ENCODE peak calls at places on chromosomes 3 and 15, in eight cellular contexts. A, X, L, K, V, W, D and N are unnamed samples.

GRCh38 chr3:63724987-63725386 is 72.5 kb downstream of the SNTN start:
- DNase-seq in L (no peak), V (no peak), D (no peak), A (peak), W (no peak), K (no peak), X (peak), N (no peak)

GRCh38 chr3:166560253-166560652 is 723.0 kb upstream of the BCHE start:
- DNase-seq in L (no peak), A (no peak), V (no peak), D (peak), W (no peak), X (no peak), K (no peak), N (no peak)

GRCh38 chr3:141321109-141321497 is 47.2 kb upstream of the ZBTB38 start:
- DNase-seq in W (no peak), A (no peak), X (no peak), K (no peak), L (no peak), D (no peak), V (no peak), N (no peak)

GRCh38 chr3:62378329-62378789 is 5.0 kb upstream of the FEZF2 start:
- DNase-seq in K (no peak), V (no peak), L (no peak), D (no peak), A (no peak), X (no peak), W (no peak), N (no peak)

GRCh38 chr3:6516143-6516542 is 344.8 kb upstream of the GRM7 start:
- DNase-seq in X (no peak), D (no peak), A (no peak), L (no peak), V (no peak), W (no peak), K (no peak), N (no peak)

GRCh38 chr15:90881978-90882721 is 2.2 kb upstream of the FES start:
- DNase-seq in V (no peak), D (no peak), X (no peak), K (no peak), W (no peak), L (no peak), A (no peak), N (no peak)

GRCh38 chr15:69065981-69066645 is 51.6 kb downstream of the NOX5 start:
- DNase-seq in L (no peak), A (no peak), W (no peak), X (no peak), D (no peak), K (no peak), V (no peak), N (no peak)

GRCh38 chr3:145450018-145450682 is 710.8 kb downstream of the PLOD2 start:
- DNase-seq in A (no peak), V (no peak), K (no peak), X (no peak), W (no peak), D (no peak), L (no peak), N (no peak)

GRCh38 chr15:63463030-63463429 is 41.4 kb upstream of the USP3 start:
- DNase-seq in L (no peak), X (no peak), D (no peak), K (no peak), V (no peak), A (no peak), W (no peak), N (no peak)

GRCh38 chr3:48415251-48415953 is 14.5 kb downstream of the PLXNB1 start:
- DNase-seq in D (no peak), A (no peak), W (no peak), K (no peak), L (no peak), X (no peak), V (no peak), N (no peak)

GRCh38 chr15:98856540-98856907 is 151.1 kb downstream of the PGPEP1L start:
- DNase-seq in X (no peak), A (no peak), K (no peak), W (no peak), V (no peak), D (no peak), L (peak), N (no peak)

GRCh38 chr15:62444104-62445027 is 279.3 kb upstream of the C2CD4B start:
- DNase-seq in V (peak), X (no peak), K (no peak), W (no peak), L (no peak), A (no peak), D (no peak), N (no peak)

GRCh38 chr3:182479335-182479734 is 314.0 kb upstream of the ATP11B start:
- DNase-seq in A (no peak), D (no peak), W (no peak), X (no peak), K (no peak), L (no peak), V (no peak), N (no peak)

GRCh38 chr3:72872183-72872582 is 15.7 kb upstream of the GXYLT2 start:
- DNase-seq in V (no peak), L (no peak), W (no peak), A (no peak), X (no peak), K (no peak), D (no peak), N (no peak)

GRCh38 chr3:126076140-126076539 is 7.8 kb downstream of the SLC41A3 start:
- DNase-seq in V (no peak), X (no peak), K (no peak), A (no peak), W (no peak), D (no peak), L (no peak), N (no peak)

GRCh38 chr3:56889131-56889530 is 87.4 kb upstream of the ARHGEF3 start:
- DNase-seq in K (no peak), D (no peak), W (no peak), V (no peak), X (no peak), A (no peak), L (no peak), N (no peak)

GRCh38 chr3:172082269-172082668 is 42.9 kb downstream of the FNDC3B start:
- DNase-seq in W (no peak), K (no peak), X (no peak), L (no peak), D (peak), V (no peak), A (no peak), N (no peak)

GRCh38 chr3:116950302-116951055 is 240.9 kb downstream of the TUSC7 start:
- DNase-seq in L (no peak), D (no peak), V (no peak), K (no peak), W (no peak), A (no peak), X (no peak), N (no peak)

GRCh38 chr15:28049594-28049993 is 49.5 kb downstream of the OCA2 start:
- DNase-seq in L (no peak), D (no peak), K (no peak), A (no peak), V (no peak), W (no peak), X (no peak), N (no peak)

GRCh38 chr3:14265246-14265962 is 86.8 kb downstream of the LSM3 start:
- DNase-seq in D (peak), A (no peak), L (peak), X (no peak), W (no peak), K (no peak), V (no peak), N (no peak)

GRCh38 chr3:33877187-33877586 is 78.8 kb downstream of the PDCD6IP start:
- DNase-seq in A (no peak), L (no peak), V (no peak), D (no peak), K (no peak), X (no peak), W (no peak), N (no peak)

GRCh38 chr3:40615110-40615915 is 90.6 kb downstream of the ZNF621 start:
- DNase-seq in W (no peak), K (no peak), V (no peak), D (no peak), X (peak), L (no peak), A (no peak), N (no peak)

GRCh38 chr3:53068176-53068575 is 22.3 kb upstream of the SFMBT1 start:
- DNase-seq in V (no peak), L (no peak), K (no peak), A (no peak), W (no peak), D (no peak), X (no peak), N (no peak)

GRCh38 chr15:95843241-95843851 is 487.2 kb upstream of the NR2F2 start:
- DNase-seq in L (no peak), X (no peak), V (no peak), W (no peak), A (no peak), D (no peak), K (no peak), N (no peak)

GRCh38 chr3:171640520-171641412 is 169.5 kb downstream of the PLD1 start:
- DNase-seq in D (peak), L (peak), K (peak), V (no peak), A (no peak), W (no peak), X (no peak), N (no peak)

GRCh38 chr3:159322322-159322939 is 520.6 kb downstream of the MFSD1 start:
- DNase-seq in K (no peak), L (peak), V (peak), D (peak), A (peak), X (peak), W (no peak), N (peak)

DNA sequence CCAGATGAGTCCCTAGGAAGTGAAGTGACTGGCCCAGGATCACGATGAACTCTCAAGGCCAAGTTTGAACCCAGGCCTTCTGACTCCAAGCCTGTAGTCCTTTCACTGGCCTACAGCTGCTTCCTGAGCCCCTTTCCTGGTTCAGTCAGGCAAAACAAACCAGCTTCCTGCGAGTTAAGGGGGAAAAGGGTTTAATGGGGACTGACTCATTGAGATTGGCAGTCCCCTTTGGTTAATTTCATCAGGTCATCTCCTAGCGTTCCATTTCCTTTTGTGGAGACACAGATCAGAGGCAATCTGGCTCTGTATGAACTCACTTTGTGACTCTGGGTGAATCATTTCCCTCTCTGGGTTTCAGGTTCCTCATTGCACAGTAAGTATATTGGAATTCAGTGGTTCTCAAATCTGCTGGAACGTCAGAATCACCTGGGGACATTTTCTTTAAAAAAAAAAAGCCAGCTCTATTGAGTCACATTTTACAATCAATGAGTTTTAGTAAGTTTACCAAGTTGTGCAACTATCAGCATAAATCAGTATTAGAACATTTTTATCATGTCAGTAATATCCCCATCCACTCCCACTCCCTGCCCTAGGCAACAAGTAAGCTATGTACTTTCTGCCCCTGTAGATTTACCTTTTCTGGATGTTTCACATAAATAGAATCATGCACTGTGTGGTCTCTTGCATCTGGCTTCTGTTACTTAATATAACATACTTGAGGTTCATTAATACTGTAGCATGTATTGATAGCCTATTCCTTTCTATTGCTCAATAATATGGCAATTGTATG is 180.2 kb downstream of the THSD4 start:
- DNase-seq in L (peak), D (peak), X (peak), V (peak), A (no peak), K (peak), W (no peak), N (peak)
- H3K4me3 ChIP-seq in L (no peak), D (no peak), X (no peak), V (peak), A (no peak), K (no peak), W (no peak), N (no peak)

DNA sequence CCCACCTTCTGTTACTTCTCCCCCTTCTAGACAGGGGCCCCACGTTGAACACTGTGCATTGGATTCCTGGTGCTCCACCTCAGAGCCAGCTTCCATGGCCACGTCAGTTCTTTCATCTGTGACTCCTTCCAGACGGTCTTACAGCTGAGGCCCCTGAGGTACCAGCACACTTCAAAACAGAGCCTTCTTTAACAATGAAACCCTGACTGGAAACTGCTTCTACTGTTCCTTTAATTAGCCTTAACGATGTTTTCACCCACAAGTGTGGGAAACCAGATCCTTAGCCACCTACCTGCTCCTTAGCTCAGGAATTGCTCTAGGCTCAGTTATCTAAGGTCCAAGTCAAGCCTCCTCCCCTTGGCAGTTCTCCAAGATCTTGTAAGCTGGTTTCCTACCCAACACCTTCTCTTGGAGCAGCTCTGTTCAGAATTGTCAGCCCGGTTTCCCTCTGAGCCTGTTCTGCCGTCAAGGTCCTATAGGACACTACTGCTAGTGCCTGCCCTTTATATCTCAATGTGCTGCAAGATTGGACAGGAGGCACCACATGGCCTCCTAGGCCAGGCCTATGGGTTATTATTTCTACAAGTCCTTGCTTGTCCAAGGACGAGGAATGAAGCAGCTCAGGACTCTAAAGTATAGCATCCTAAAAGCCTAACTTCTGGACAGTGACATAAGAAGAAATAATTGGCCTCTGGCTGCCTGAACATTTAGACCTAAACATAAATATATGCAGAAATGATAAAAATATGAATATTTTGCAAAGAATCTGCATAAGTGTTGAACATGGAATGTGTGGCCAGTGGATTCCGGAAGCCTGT is 80.6 kb downstream of the FMN1 start:
- DNase-seq in W (no peak), V (no peak), A (no peak), D (no peak), L (no peak), K (no peak), X (no peak), N (no peak)
- TF ChIP-seq POLR2A in W (no peak), V (no peak), A (no peak), D (no peak), L (no peak), K (no peak), X (no peak), N (no peak)

GRCh38 chr3:72776-73175 is 123.8 kb upstream of the CHL1 start:
- DNase-seq in K (no peak), X (no peak), V (no peak), A (no peak), W (no peak), L (no peak), D (no peak), N (no peak)
- TF ChIP-seq MAX in K (no peak), X (no peak), V (no peak), A (no peak), W (no peak), L (no peak), D (no peak), N (no peak)

GRCh38 chr3:39051649-39052557 is at the start of the genes SCN11A and WDR48:
- DNase-seq in D (peak), A (peak), X (peak), L (peak), W (peak), V (peak), K (peak), N (peak)

GRCh38 chr3:39056151-39056550 is 4.3 kb downstream of the WDR48 start:
- DNase-seq in D (no peak), V (no peak), K (no peak), X (no peak), W (no peak), A (no peak), L (no peak), N (no peak)

GRCh38 chr3:39050020-39050419 is 1.7 kb downstream of the SCN11A start:
- DNase-seq in X (no peak), L (no peak), V (no peak), K (no peak), W (no peak), D (no peak), A (no peak), N (peak)

DNA sequence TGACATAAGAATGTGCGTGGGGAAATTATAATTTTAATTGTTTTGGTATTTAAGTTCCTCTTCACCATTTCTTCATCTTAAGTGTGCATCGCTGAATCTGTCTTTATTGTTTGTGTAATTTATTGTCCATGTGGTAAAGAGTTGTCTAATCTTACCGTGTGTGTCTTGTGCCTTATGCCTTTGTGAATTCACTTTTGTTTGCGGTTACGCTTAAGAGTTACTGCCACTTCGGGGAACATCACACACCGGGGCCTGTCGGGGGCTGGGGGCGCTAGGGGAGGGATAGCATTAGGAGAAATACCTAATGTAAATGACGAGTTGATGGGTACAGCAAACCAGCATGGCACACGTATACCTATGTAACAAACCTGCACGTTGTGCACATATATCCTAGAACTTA is 797 bp downstream of the WDR48 start:
- DNase-seq in L (no peak), A (no peak), D (no peak), V (no peak), X (no peak), K (no peak), W (no peak), N (no peak)
- H3K4me3 ChIP-seq in L (peak), A (peak), D (peak), V (peak), X (peak), K (peak), W (peak), N (peak)

DNA sequence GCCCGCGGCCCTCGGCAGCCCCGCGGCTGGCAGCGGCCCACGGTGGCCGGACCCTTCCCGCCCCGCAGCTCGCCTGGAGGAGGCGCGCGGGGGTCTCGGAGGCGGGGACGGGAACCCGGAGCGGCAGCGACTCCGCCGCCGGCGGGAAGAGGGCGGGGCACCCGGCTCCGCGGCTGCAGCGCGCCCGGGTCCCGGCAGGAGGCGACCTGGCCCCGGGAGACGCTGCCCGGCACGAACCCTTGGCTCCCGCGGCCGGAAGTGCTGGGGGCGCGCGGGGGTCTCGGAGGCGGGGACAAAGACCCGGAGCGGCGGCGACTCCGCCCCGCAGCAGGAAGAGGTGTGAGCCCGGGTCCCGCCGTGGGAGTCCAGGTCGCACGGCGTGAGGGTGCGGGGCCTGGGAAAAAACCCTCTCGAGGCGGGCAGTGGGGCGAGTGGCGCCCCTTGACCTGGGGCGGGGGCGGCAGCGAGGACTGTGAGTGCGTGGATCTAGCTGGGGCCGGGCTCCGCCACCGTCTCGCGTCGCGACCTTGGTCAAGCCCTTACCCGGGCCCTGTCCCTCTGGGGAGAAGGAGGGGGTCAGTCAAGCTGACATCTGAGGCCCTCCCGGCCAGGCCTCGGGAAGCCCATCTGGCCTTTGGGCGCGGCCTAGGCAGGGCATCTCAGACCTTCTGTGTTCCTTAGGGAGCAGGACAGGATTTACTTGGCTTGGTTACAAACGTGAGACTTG is at the start of gene CIB2:
- DNase-seq in L (peak), W (no peak), X (no peak), D (peak), A (peak), V (no peak), K (peak), N (peak)
- TF ChIP-seq POLR2A in L (peak), W (peak), X (no peak), D (no peak), A (peak), V (peak), K (no peak), N (peak)

DNA sequence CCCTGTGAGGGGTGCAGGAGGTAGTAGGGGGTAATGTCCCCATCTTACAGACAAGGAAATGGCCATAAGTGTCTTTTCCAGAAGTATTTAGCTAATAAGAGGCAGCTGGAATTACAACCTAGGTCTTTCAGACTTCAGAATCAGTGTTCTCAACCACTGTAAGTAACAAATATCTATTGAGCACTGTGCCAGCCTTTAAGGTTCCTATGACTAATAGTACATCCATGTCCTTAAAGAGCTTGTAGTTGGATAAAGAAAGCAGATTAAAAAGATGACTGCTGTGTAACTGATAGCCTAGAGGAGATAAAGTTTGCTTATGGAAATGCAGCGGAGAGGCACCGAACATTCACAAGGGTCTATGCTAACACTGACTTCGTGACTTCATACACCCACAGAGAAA is 136.0 kb downstream of the KCNMB2 start:
- DNase-seq in K (no peak), X (no peak), V (no peak), D (no peak), L (no peak), A (no peak), W (no peak), N (no peak)
- TF ChIP-seq MAX in K (no peak), X (no peak), V (no peak), D (no peak), L (no peak), A (no peak), W (no peak), N (no peak)